ENCODE peak calls at places on chromosome 10, in four cellular contexts. M, S, Q and X are unnamed samples.

GRCh38 chr10:23826399-23826798 is 382.5 kb upstream of the KIAA1217 start:
- DNase-seq in M (no peak), S (no peak), Q (no peak), X (no peak)

GRCh38 chr10:72834183-72834825 is 59.2 kb upstream of the OIT3 start:
- DNase-seq in M (peak; percentile 75), S (peak; percentile 64), Q (peak; percentile 52), X (peak; percentile 91)

GRCh38 chr10:122154733-122155366 is 116.2 kb upstream of the BTBD16 start:
- DNase-seq in M (peak; percentile 55), S (no peak), Q (no peak), X (peak; percentile 79)

GRCh38 chr10:87875929-87876571 is 12.6 kb downstream of the PTEN start:
- DNase-seq in M (no peak), S (no peak), Q (no peak), X (peak; percentile 58)

GRCh38 chr10:101940916-101941315 is 97.3 kb upstream of the KCNIP2 start:
- DNase-seq in M (no peak), S (no peak), Q (no peak), X (no peak)

GRCh38 chr10:96118604-96119450 is 11.3 kb upstream of the ZNF518A start:
- DNase-seq in M (no peak), S (no peak), Q (no peak), X (no peak)

GRCh38 chr10:92542458-92542857 is 31.4 kb downstream of the IDE start:
- DNase-seq in M (no peak), S (no peak), Q (no peak), X (no peak)

GRCh38 chr10:103193820-103194529 is 903 bp upstream of the NT5C2 start:
- DNase-seq in M (no peak), S (no peak), Q (no peak), X (peak; percentile 45)

GRCh38 chr10:11135709-11136108 is 118.0 kb downstream of the CELF2 start:
- DNase-seq in M (no peak), S (peak; percentile 56), Q (no peak), X (no peak)

GRCh38 chr10:38032881-38033280 is 22.4 kb downstream of the ZNF33A start:
- DNase-seq in M (no peak), S (no peak), Q (no peak), X (no peak)

GRCh38 chr10:58807631-58808024 is 295.0 kb downstream of the BICC1 start:
- DNase-seq in M (no peak), S (peak; percentile 56), Q (no peak), X (no peak)

GRCh38 chr10:59606551-59606961 is 103.1 kb downstream of the SLC16A9 start:
- DNase-seq in M (no peak), S (peak; percentile 50), Q (no peak), X (no peak)

GRCh38 chr10:65143723-65144122 is 1622.5 kb downstream of the REEP3 start:
- DNase-seq in M (no peak), S (no peak), Q (no peak), X (no peak)